ENCODE peak calls at places on chromosomes 2 and 18, in five cellular contexts. One of them, this sample, is unnamed.

GRCh38 chr18:77177009-77177408 is 44.4 kb upstream of the MBP start:
- DNase-seq in K562: no peak
- DNase-seq in colonic mucosa: no peak
- DNase-seq in MM.1S: no peak
- DNase-seq in adrenal gland: no peak
- DNase-seq in this sample: no peak

GRCh38 chr2:183123959-183124221 is 353 bp upstream of the NUP35 start:
- DNase-seq in K562: no peak
- DNase-seq in colonic mucosa: no peak
- DNase-seq in MM.1S: no peak
- DNase-seq in adrenal gland: no peak
- DNase-seq in this sample: no peak

GRCh38 chr2:219965287-219965870 is 337.9 kb downstream of the SLC4A3 start:
- DNase-seq in K562: no peak
- DNase-seq in colonic mucosa: no peak
- DNase-seq in MM.1S: no peak
- DNase-seq in adrenal gland: no peak
- DNase-seq in this sample: peak; percentile 31

GRCh38 chr2:176085861-176086771 is 2.4 kb upstream of the EVX2 start:
- DNase-seq in K562: peak; percentile 54
- DNase-seq in colonic mucosa: peak; percentile 56
- DNase-seq in MM.1S: no peak
- DNase-seq in adrenal gland: no peak
- DNase-seq in this sample: no peak

GRCh38 chr2:207251573-207252192 is 85.9 kb upstream of the KLF7 start:
- DNase-seq in K562: no peak
- DNase-seq in colonic mucosa: no peak
- DNase-seq in MM.1S: no peak
- DNase-seq in adrenal gland: no peak
- DNase-seq in this sample: no peak

GRCh38 chr2:72439892-72440291 is 292.2 kb upstream of the CYP26B1 start:
- DNase-seq in K562: no peak
- DNase-seq in colonic mucosa: no peak
- DNase-seq in MM.1S: no peak
- DNase-seq in adrenal gland: no peak
- DNase-seq in this sample: no peak

GRCh38 chr2:196137271-196137670 is 34.1 kb downstream of the STK17B start:
- DNase-seq in K562: no peak
- DNase-seq in colonic mucosa: no peak
- DNase-seq in MM.1S: no peak
- DNase-seq in adrenal gland: no peak
- DNase-seq in this sample: no peak

GRCh38 chr18:47036298-47036874 is 965 bp upstream of the ELOA2 start:
- DNase-seq in K562: peak; percentile 28
- DNase-seq in colonic mucosa: peak; percentile 20
- DNase-seq in MM.1S: no peak
- DNase-seq in adrenal gland: peak; percentile 28
- DNase-seq in this sample: no peak

GRCh38 chr2:24082787-24083566 is 1.7 kb downstream of the TP53I3 start:
- DNase-seq in K562: no peak
- DNase-seq in colonic mucosa: no peak
- DNase-seq in MM.1S: no peak
- DNase-seq in adrenal gland: no peak
- DNase-seq in this sample: no peak

GRCh38 chr18:60391571-60392226 is 19.1 kb upstream of the MC4R start:
- DNase-seq in K562: no peak
- DNase-seq in colonic mucosa: no peak
- DNase-seq in MM.1S: no peak
- DNase-seq in adrenal gland: no peak
- DNase-seq in this sample: no peak

GRCh38 chr2:196079052-196079451 is 10.4 kb upstream of the DNAH7 start:
- DNase-seq in K562: no peak
- DNase-seq in colonic mucosa: no peak
- DNase-seq in MM.1S: no peak
- DNase-seq in adrenal gland: no peak
- DNase-seq in this sample: no peak

GRCh38 chr2:98796775-98797544 is 66.0 kb upstream of the MGAT4A start:
- DNase-seq in K562: no peak
- DNase-seq in colonic mucosa: no peak
- DNase-seq in MM.1S: no peak
- DNase-seq in adrenal gland: no peak
- DNase-seq in this sample: no peak

GRCh38 chr18:63476666-63477065 is at the start of gene SERPINB5:
- DNase-seq in K562: no peak
- DNase-seq in colonic mucosa: peak; percentile 89
- DNase-seq in MM.1S: no peak
- DNase-seq in adrenal gland: no peak
- DNase-seq in this sample: no peak

GRCh38 chr2:225894240-225894980 is 494.9 kb downstream of the NYAP2 start:
- DNase-seq in K562: no peak
- DNase-seq in colonic mucosa: no peak
- DNase-seq in MM.1S: no peak
- DNase-seq in adrenal gland: no peak
- DNase-seq in this sample: no peak

GRCh38 chr2:170895023-170895759 is 33.9 kb upstream of the GORASP2 start:
- DNase-seq in K562: no peak
- DNase-seq in colonic mucosa: no peak
- DNase-seq in MM.1S: no peak
- DNase-seq in adrenal gland: no peak
- DNase-seq in this sample: no peak

DNA sequence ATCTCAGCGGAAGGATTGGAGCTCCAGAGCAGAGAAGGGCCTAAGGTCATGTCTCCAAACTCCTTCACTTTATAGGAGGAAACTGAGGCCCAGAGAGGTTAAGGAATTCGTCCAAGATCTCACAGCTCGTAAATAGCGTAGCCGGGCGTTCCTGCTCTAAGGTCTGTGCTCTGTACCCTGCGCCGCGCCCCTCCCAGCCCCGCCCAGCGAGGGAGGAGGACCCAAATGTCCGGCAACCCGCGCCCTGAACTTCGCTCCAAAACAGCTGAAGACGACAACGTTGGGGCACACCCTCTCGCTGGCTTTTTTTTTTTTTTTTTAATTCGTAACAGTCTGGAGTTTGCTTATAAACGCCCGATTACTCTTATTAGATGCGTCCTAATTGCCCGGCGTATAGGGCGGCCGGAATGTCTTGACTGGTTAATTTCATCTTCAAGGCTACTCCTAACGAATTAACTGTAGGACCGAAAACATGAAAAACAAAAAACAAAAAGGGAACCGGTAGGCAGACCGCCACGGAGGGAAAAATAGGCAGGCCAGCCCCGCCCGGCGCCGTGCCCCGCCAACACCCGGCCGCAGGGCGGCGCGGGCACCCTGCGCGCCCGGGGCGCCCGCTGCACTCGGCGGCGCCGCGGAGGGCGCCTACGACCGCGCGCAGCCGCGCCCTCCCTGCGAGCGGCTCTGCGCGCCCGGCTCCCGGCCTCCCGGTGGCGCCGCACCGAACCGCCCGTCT is 928 bp upstream of the FOSL2 start:
- DNase-seq in K562: peak; percentile 67
- DNase-seq in colonic mucosa: peak; percentile 99
- DNase-seq in MM.1S: peak; percentile 87
- DNase-seq in adrenal gland: peak; percentile 91
- DNase-seq in this sample: no peak
- H3K4me1 ChIP-seq in K562: peaks cover 36% of the 10 kb centered on the region
- H3K4me1 ChIP-seq in colonic mucosa: no peaks in the 10 kb centered on the region
- H3K4me1 ChIP-seq in MM.1S: peaks cover 3% of the 10 kb centered on the region
- H3K4me1 ChIP-seq in adrenal gland: peaks cover 14% of the 10 kb centered on the region
- H3K4me1 ChIP-seq in this sample: peaks cover 1% of the 10 kb centered on the region

DNA sequence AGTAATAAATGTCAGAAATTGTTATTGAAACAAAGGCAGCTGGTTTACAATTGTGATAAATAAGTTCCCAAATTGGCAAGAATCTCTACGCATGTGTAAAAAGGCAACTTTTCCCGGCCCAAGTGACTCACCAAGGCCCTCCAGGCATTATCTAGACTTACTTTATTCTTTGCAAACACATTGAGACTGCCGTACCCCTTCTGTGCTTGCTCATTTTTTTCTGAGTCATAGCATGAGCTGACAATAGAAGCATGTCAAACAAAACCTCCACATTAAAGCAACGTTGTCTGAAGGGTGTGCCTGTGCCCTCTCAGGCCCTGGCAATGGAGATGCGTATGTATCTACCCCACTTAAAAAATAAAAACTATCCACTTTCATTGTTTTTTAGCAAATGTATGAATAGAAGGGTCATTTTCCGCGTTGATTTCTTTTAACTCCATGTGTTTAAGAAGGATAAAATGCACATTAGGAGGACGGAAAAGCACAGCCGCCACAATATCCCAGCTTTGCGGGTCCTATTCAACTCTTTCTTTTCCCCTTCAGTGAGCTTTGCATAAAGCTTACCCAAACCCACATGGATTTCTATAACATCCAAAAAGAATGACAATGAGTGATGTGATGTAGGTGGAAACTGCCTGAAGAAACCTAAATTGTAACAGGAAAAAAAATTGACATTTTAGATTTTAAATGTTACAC is 298.2 kb downstream of the CDCA7 start:
- DNase-seq in K562: no peak
- DNase-seq in colonic mucosa: no peak
- DNase-seq in MM.1S: no peak
- DNase-seq in adrenal gland: no peak
- DNase-seq in this sample: no peak
- H3K4me3 ChIP-seq in K562: no peak overlapping the region
- H3K4me3 ChIP-seq in colonic mucosa: no peak overlapping the region
- H3K4me3 ChIP-seq in MM.1S: no peak overlapping the region
- H3K4me3 ChIP-seq in adrenal gland: no peak overlapping the region
- H3K4me3 ChIP-seq in this sample: no peak overlapping the region

GRCh38 chr2:172458561-172459124 is 31.3 kb downstream of the ITGA6 start:
- DNase-seq in K562: no peak
- DNase-seq in colonic mucosa: no peak
- DNase-seq in MM.1S: no peak
- DNase-seq in adrenal gland: no peak
- DNase-seq in this sample: no peak

GRCh38 chr2:172464340-172465129 is 37.1 kb downstream of the ITGA6 start:
- DNase-seq in K562: no peak
- DNase-seq in colonic mucosa: peak; percentile 55
- DNase-seq in MM.1S: no peak
- DNase-seq in adrenal gland: no peak
- DNase-seq in this sample: no peak

GRCh38 chr2:172460780-172461201 is 33.4 kb downstream of the ITGA6 start:
- DNase-seq in K562: no peak
- DNase-seq in colonic mucosa: no peak
- DNase-seq in MM.1S: no peak
- DNase-seq in adrenal gland: no peak
- DNase-seq in this sample: no peak

GRCh38 chr2:172462393-172463381 is 35.3 kb downstream of the ITGA6 start:
- DNase-seq in K562: no peak
- DNase-seq in colonic mucosa: peak; percentile 68
- DNase-seq in MM.1S: peak; percentile 84
- DNase-seq in adrenal gland: no peak
- DNase-seq in this sample: no peak

DNA sequence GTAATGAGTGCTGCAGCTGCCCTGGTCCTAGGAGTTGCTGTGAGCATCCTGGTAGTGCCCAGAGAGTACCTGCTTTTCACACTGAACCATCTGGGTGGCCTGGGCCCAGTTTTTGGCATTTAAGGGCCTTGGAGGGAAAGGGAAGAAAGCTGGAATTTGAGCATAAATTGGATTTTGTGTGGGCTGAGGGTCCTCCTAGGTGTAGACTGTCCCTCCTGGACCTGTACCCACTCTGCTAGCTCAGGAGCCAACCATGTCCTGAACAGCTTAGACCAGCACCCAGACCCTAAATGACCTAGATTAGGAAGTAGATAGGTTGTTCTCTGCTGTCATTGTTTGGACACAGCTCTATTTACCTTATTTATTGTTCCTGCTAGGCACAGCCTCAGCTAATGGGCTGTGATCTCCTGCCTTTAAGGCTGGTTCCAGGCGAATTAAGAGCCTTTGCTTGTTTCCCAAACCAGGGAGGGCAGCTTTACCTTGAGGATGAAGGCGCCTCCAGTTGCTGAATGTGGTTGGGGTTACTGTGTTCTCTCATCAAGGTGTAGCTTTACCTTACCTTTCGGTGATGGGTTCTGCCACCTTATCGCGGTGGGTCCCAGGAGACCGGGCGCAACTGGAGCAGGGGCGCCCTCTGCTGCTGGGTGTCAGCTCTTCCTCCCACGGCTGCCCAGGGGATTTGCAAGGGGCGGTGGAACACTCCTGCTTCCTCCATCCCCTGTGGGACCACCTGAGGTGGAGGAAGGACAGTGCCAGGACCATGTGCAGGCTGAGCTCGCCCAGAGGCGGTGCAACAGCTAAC is 34.4 kb downstream of the ITGA6 start:
- DNase-seq in K562: peak; percentile 66
- DNase-seq in colonic mucosa: peak; percentile 84
- DNase-seq in MM.1S: peak; percentile 71
- DNase-seq in adrenal gland: peak; percentile 63
- DNase-seq in this sample: peak; percentile 58
- H3K4me1 ChIP-seq in K562: no peaks in the 10 kb centered on the region
- H3K4me1 ChIP-seq in colonic mucosa: peaks cover 20% of the 10 kb centered on the region
- H3K4me1 ChIP-seq in MM.1S: peaks cover 31% of the 10 kb centered on the region
- H3K4me1 ChIP-seq in adrenal gland: peaks cover 35% of the 10 kb centered on the region
- H3K4me1 ChIP-seq in this sample: no peaks in the 10 kb centered on the region

GRCh38 chr2:197810490-197810889 is 6.1 kb downstream of the PLCL1 start:
- DNase-seq in K562: no peak
- DNase-seq in colonic mucosa: no peak
- DNase-seq in MM.1S: no peak
- DNase-seq in adrenal gland: no peak
- DNase-seq in this sample: no peak
- H3K4me3 ChIP-seq in K562: no peak overlapping the region
- H3K4me3 ChIP-seq in colonic mucosa: no peak overlapping the region
- H3K4me3 ChIP-seq in MM.1S: no peak overlapping the region
- H3K4me3 ChIP-seq in adrenal gland: no peak overlapping the region
- H3K4me3 ChIP-seq in this sample: no peak overlapping the region

DNA sequence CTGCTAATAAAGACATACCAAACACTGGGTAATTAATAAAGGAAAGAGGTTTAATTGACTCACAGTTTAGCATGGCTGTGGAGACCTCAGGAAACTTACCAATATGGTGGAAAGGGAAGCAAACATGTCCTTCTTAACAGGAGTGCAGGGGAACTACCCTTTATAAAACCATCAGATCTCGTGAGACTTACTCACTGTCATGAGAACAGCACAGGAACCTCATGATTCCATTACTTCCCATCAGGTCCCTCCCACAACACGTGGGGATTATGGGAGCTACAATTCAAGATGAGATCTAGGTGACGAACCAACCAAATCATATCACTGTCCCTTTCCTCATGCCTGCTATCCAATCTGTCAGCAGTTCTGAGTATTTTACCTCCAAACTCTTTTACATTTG is 586.7 kb downstream of the TDRD15 start:
- DNase-seq in K562: no peak
- DNase-seq in colonic mucosa: no peak
- DNase-seq in MM.1S: no peak
- DNase-seq in adrenal gland: no peak
- DNase-seq in this sample: no peak
- H3K4me1 ChIP-seq in K562: no peaks in the 10 kb centered on the region
- H3K4me1 ChIP-seq in colonic mucosa: no peaks in the 10 kb centered on the region
- H3K4me1 ChIP-seq in MM.1S: no peaks in the 10 kb centered on the region
- H3K4me1 ChIP-seq in adrenal gland: no peaks in the 10 kb centered on the region
- H3K4me1 ChIP-seq in this sample: no peaks in the 10 kb centered on the region

This sample was measured in iPS DF 6.9.